ENCODE peak calls at places on chromosomes 3 and 15, in eight cellular contexts. One of them, this sample, is unnamed.

GRCh38 chr3:72683068-72683467 is 165.2 kb downstream of the SHQ1 start:
- DNase-seq in effector memory CD4-positive, alpha-beta T cell: no peak
- DNase-seq in tibial nerve: no peak
- DNase-seq in astrocyte: no peak
- DNase-seq in breast epithelium: no peak
- DNase-seq in AG10803: no peak
- DNase-seq in SK-N-MC: no peak
- DNase-seq in stomach: no peak
- DNase-seq in this sample: no peak

GRCh38 chr3:171348121-171348520 is 112.1 kb downstream of the TNIK start:
- DNase-seq in effector memory CD4-positive, alpha-beta T cell: no peak
- DNase-seq in tibial nerve: no peak
- DNase-seq in astrocyte: peak
- DNase-seq in breast epithelium: no peak
- DNase-seq in AG10803: peak
- DNase-seq in SK-N-MC: peak
- DNase-seq in stomach: no peak
- DNase-seq in this sample: no peak

GRCh38 chr15:101035611-101036010 is 116.5 kb downstream of the LRRK1 start:
- DNase-seq in effector memory CD4-positive, alpha-beta T cell: no peak
- DNase-seq in tibial nerve: no peak
- DNase-seq in astrocyte: no peak
- DNase-seq in breast epithelium: no peak
- DNase-seq in AG10803: no peak
- DNase-seq in SK-N-MC: no peak
- DNase-seq in stomach: no peak
- DNase-seq in this sample: no peak

GRCh38 chr3:128426128-128426921 is 40.4 kb downstream of the DNAJB8 start:
- DNase-seq in effector memory CD4-positive, alpha-beta T cell: peak
- DNase-seq in tibial nerve: peak
- DNase-seq in astrocyte: no peak
- DNase-seq in breast epithelium: no peak
- DNase-seq in AG10803: peak
- DNase-seq in SK-N-MC: no peak
- DNase-seq in stomach: peak
- DNase-seq in this sample: peak

GRCh38 chr15:29773816-29774215 is 48.5 kb downstream of the TJP1 start:
- DNase-seq in effector memory CD4-positive, alpha-beta T cell: no peak
- DNase-seq in tibial nerve: no peak
- DNase-seq in astrocyte: peak
- DNase-seq in breast epithelium: no peak
- DNase-seq in AG10803: no peak
- DNase-seq in SK-N-MC: no peak
- DNase-seq in stomach: no peak
- DNase-seq in this sample: no peak

GRCh38 chr3:4313606-4314308 is 10.6 kb downstream of the SETMAR start:
- DNase-seq in effector memory CD4-positive, alpha-beta T cell: no peak
- DNase-seq in tibial nerve: no peak
- DNase-seq in astrocyte: no peak
- DNase-seq in breast epithelium: no peak
- DNase-seq in AG10803: no peak
- DNase-seq in SK-N-MC: no peak
- DNase-seq in stomach: no peak
- DNase-seq in this sample: no peak

GRCh38 chr15:76577879-76578512 is 241.4 kb downstream of the ISL2 start:
- DNase-seq in effector memory CD4-positive, alpha-beta T cell: no peak
- DNase-seq in tibial nerve: no peak
- DNase-seq in astrocyte: no peak
- DNase-seq in breast epithelium: no peak
- DNase-seq in AG10803: no peak
- DNase-seq in SK-N-MC: no peak
- DNase-seq in stomach: no peak
- DNase-seq in this sample: no peak

GRCh38 chr15:40493089-40493840 is 22.5 kb downstream of the CHST14 start:
- DNase-seq in effector memory CD4-positive, alpha-beta T cell: peak
- DNase-seq in tibial nerve: no peak
- DNase-seq in astrocyte: peak
- DNase-seq in breast epithelium: no peak
- DNase-seq in AG10803: no peak
- DNase-seq in SK-N-MC: peak
- DNase-seq in stomach: no peak
- DNase-seq in this sample: no peak

GRCh38 chr3:172675371-172676193 is 35.3 kb downstream of the NCEH1 start:
- DNase-seq in effector memory CD4-positive, alpha-beta T cell: no peak
- DNase-seq in tibial nerve: peak
- DNase-seq in astrocyte: peak
- DNase-seq in breast epithelium: no peak
- DNase-seq in AG10803: peak
- DNase-seq in SK-N-MC: peak
- DNase-seq in stomach: no peak
- DNase-seq in this sample: no peak

GRCh38 chr15:84684092-84684491 is 26.1 kb upstream of the NMB start:
- DNase-seq in effector memory CD4-positive, alpha-beta T cell: no peak
- DNase-seq in tibial nerve: no peak
- DNase-seq in astrocyte: peak
- DNase-seq in breast epithelium: no peak
- DNase-seq in AG10803: no peak
- DNase-seq in SK-N-MC: no peak
- DNase-seq in stomach: no peak
- DNase-seq in this sample: no peak

GRCh38 chr3:138051946-138052802 is 42.2 kb downstream of the CLDN18 start:
- DNase-seq in effector memory CD4-positive, alpha-beta T cell: no peak
- DNase-seq in tibial nerve: no peak
- DNase-seq in astrocyte: no peak
- DNase-seq in breast epithelium: no peak
- DNase-seq in AG10803: peak
- DNase-seq in SK-N-MC: no peak
- DNase-seq in stomach: peak
- DNase-seq in this sample: no peak

GRCh38 chr3:154887869-154888268 is 192.2 kb upstream of the MME start:
- DNase-seq in effector memory CD4-positive, alpha-beta T cell: no peak
- DNase-seq in tibial nerve: no peak
- DNase-seq in astrocyte: no peak
- DNase-seq in breast epithelium: no peak
- DNase-seq in AG10803: no peak
- DNase-seq in SK-N-MC: no peak
- DNase-seq in stomach: no peak
- DNase-seq in this sample: no peak

GRCh38 chr3:108403198-108403597 is 106.8 kb downstream of the HHLA2 start:
- DNase-seq in effector memory CD4-positive, alpha-beta T cell: no peak
- DNase-seq in tibial nerve: no peak
- DNase-seq in astrocyte: no peak
- DNase-seq in breast epithelium: no peak
- DNase-seq in AG10803: no peak
- DNase-seq in SK-N-MC: no peak
- DNase-seq in stomach: no peak
- DNase-seq in this sample: no peak

GRCh38 chr3:49020335-49021212 is 1.3 kb upstream of the NDUFAF3 start:
- DNase-seq in effector memory CD4-positive, alpha-beta T cell: no peak
- DNase-seq in tibial nerve: no peak
- DNase-seq in astrocyte: no peak
- DNase-seq in breast epithelium: peak
- DNase-seq in AG10803: no peak
- DNase-seq in SK-N-MC: no peak
- DNase-seq in stomach: peak
- DNase-seq in this sample: no peak

GRCh38 chr15:96561593-96561992 is 231.1 kb downstream of the NR2F2 start:
- DNase-seq in effector memory CD4-positive, alpha-beta T cell: no peak
- DNase-seq in tibial nerve: no peak
- DNase-seq in astrocyte: no peak
- DNase-seq in breast epithelium: no peak
- DNase-seq in AG10803: no peak
- DNase-seq in SK-N-MC: no peak
- DNase-seq in stomach: no peak
- DNase-seq in this sample: no peak

GRCh38 chr3:170809975-170810357 is 60.0 kb downstream of the RPL22L1 start:
- DNase-seq in effector memory CD4-positive, alpha-beta T cell: no peak
- DNase-seq in tibial nerve: no peak
- DNase-seq in astrocyte: peak
- DNase-seq in breast epithelium: no peak
- DNase-seq in AG10803: peak
- DNase-seq in SK-N-MC: no peak
- DNase-seq in stomach: no peak
- DNase-seq in this sample: no peak

GRCh38 chr3:113696658-113697191 is 283 bp upstream of the USF3 start:
- DNase-seq in effector memory CD4-positive, alpha-beta T cell: peak
- DNase-seq in tibial nerve: peak
- DNase-seq in astrocyte: peak
- DNase-seq in breast epithelium: peak
- DNase-seq in AG10803: peak
- DNase-seq in SK-N-MC: peak
- DNase-seq in stomach: peak
- DNase-seq in this sample: peak

GRCh38 chr3:113697192-113698090 is 999 bp upstream of the USF3 start:
- DNase-seq in effector memory CD4-positive, alpha-beta T cell: no peak
- DNase-seq in tibial nerve: peak
- DNase-seq in astrocyte: no peak
- DNase-seq in breast epithelium: no peak
- DNase-seq in AG10803: peak
- DNase-seq in SK-N-MC: no peak
- DNase-seq in stomach: no peak
- DNase-seq in this sample: peak

GRCh38 chr3:113698213-113698742 is 1.8 kb upstream of the USF3 start:
- DNase-seq in effector memory CD4-positive, alpha-beta T cell: no peak
- DNase-seq in tibial nerve: no peak
- DNase-seq in astrocyte: no peak
- DNase-seq in breast epithelium: no peak
- DNase-seq in AG10803: no peak
- DNase-seq in SK-N-MC: no peak
- DNase-seq in stomach: no peak
- DNase-seq in this sample: no peak

GRCh38 chr3:113695818-113696645 is at the start of gene USF3:
- DNase-seq in effector memory CD4-positive, alpha-beta T cell: peak
- DNase-seq in tibial nerve: peak
- DNase-seq in astrocyte: peak
- DNase-seq in breast epithelium: peak
- DNase-seq in AG10803: peak
- DNase-seq in SK-N-MC: no peak
- DNase-seq in stomach: peak
- DNase-seq in this sample: peak

DNA sequence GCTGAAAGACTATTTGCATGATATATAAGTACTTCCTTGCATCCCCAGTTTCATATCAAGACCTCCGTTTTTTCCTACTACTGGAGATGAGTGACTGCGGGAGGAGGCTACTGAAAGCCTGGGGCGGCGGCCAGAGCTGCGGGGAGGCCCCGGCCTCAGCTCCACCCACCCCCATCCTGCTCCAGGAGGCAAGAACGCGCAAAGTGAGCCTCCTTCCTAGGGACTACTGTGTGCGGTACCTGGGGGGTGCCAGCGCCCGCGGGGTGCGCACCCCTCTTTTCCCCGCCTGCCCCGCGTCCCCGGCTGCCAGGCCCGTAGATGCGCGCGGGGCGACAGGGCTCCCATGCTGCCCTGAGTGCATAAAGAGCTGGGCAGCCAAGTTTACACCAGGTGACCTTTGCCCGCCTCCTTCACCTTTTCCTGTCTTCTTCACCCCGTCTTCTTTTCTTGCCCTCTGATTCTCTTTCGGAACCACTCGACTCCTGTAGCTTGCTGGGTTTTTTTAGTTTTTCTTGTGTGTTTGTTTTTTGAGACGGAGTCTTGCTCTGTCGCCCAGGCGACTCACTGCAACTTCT is 2.5 kb upstream of the USF3 start:
- DNase-seq in effector memory CD4-positive, alpha-beta T cell: no peak
- DNase-seq in tibial nerve: no peak
- DNase-seq in astrocyte: peak
- DNase-seq in breast epithelium: no peak
- DNase-seq in AG10803: peak
- DNase-seq in SK-N-MC: no peak
- DNase-seq in stomach: no peak
- DNase-seq in this sample: peak
- H3K4me3 ChIP-seq in effector memory CD4-positive, alpha-beta T cell: peak
- H3K4me3 ChIP-seq in tibial nerve: no peak
- H3K4me3 ChIP-seq in astrocyte: no peak
- H3K4me3 ChIP-seq in breast epithelium: peak
- H3K4me3 ChIP-seq in AG10803: peak
- H3K4me3 ChIP-seq in SK-N-MC: no peak
- H3K4me3 ChIP-seq in stomach: peak
- H3K4me3 ChIP-seq in this sample: peak

DNA sequence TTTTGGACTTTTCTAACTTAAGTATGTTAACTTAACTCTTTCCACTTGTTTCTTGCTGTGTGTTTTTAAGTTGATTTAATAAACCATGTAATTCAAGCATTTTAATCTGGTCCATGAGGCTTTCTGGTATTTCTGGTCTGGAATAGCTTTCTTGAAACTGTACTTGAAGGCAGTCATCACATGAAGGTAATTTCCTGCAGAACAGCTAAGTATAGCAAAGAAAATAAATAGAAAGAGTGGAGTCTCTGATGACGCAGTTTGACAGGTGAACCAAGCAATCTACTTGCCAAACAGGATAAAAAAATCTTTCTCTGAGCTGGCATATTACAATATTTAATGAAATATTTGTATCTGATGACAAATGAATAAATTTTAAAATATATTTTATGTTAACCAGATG is 74.9 kb downstream of the BTLA start:
- DNase-seq in effector memory CD4-positive, alpha-beta T cell: no peak
- DNase-seq in tibial nerve: no peak
- DNase-seq in astrocyte: no peak
- DNase-seq in breast epithelium: no peak
- DNase-seq in AG10803: no peak
- DNase-seq in SK-N-MC: no peak
- DNase-seq in stomach: no peak
- DNase-seq in this sample: no peak
- H3K4me3 ChIP-seq in effector memory CD4-positive, alpha-beta T cell: no peak
- H3K4me3 ChIP-seq in tibial nerve: no peak
- H3K4me3 ChIP-seq in astrocyte: no peak
- H3K4me3 ChIP-seq in breast epithelium: no peak
- H3K4me3 ChIP-seq in AG10803: no peak
- H3K4me3 ChIP-seq in SK-N-MC: no peak
- H3K4me3 ChIP-seq in stomach: no peak
- H3K4me3 ChIP-seq in this sample: no peak

GRCh38 chr3:111956995-111957736 is 21.7 kb upstream of the ABHD10 start:
- DNase-seq in effector memory CD4-positive, alpha-beta T cell: no peak
- DNase-seq in tibial nerve: no peak
- DNase-seq in astrocyte: no peak
- DNase-seq in breast epithelium: no peak
- DNase-seq in AG10803: no peak
- DNase-seq in SK-N-MC: no peak
- DNase-seq in stomach: no peak
- DNase-seq in this sample: no peak
- H3K4me3 ChIP-seq in effector memory CD4-positive, alpha-beta T cell: no peak
- H3K4me3 ChIP-seq in tibial nerve: no peak
- H3K4me3 ChIP-seq in astrocyte: no peak
- H3K4me3 ChIP-seq in breast epithelium: no peak
- H3K4me3 ChIP-seq in AG10803: no peak
- H3K4me3 ChIP-seq in SK-N-MC: no peak
- H3K4me3 ChIP-seq in stomach: no peak
- H3K4me3 ChIP-seq in this sample: no peak

DNA sequence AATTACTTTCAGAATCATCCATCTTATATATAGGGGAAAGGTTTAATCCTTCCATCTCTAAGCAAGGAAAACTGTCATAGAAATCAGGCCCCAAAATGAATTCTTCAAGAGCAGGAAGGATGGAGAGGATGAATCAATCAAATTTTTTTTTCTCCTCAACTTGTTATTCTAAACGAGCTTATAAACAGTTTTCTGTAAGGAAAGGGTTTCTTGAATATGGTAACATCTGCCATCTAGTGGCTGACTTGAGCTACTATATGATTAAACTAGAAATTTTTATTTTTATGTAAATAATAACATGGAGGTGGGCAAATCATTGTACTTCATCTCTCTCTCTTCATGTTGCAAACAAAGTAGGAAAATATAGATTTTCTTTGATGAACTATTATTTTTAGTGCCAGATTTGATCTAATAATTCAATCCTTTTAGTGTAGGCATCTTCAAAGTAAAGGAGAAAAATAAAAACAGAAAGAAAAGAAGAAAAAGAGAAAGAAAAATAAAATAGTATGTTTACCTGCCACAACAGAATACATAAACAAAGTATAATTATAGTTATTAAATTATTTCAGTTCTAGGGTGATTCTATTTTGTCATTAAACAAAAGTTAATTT is 146.6 kb downstream of the SERPINI1 start:
- DNase-seq in effector memory CD4-positive, alpha-beta T cell: no peak
- DNase-seq in tibial nerve: no peak
- DNase-seq in astrocyte: peak
- DNase-seq in breast epithelium: no peak
- DNase-seq in AG10803: peak
- DNase-seq in SK-N-MC: peak
- DNase-seq in stomach: no peak
- DNase-seq in this sample: no peak
- H3K4me3 ChIP-seq in effector memory CD4-positive, alpha-beta T cell: no peak
- H3K4me3 ChIP-seq in tibial nerve: no peak
- H3K4me3 ChIP-seq in astrocyte: no peak
- H3K4me3 ChIP-seq in breast epithelium: no peak
- H3K4me3 ChIP-seq in AG10803: no peak
- H3K4me3 ChIP-seq in SK-N-MC: no peak
- H3K4me3 ChIP-seq in stomach: no peak
- H3K4me3 ChIP-seq in this sample: no peak

This sample was measured in pancreas.